ENCODE peak calls at places on chromosomes 16 and 17, in ten cellular contexts. B is heart right ventricle; P is CD8-positive, alpha-beta T cell; X is lower lobe of right lung; O is pancreas; S is thoracic aorta; R is HepG2; E is right cardiac atrium; Z is body of pancreas; Q is heart left ventricle. V is an unnamed sample.

GRCh38 chr16:35134471-35134870 is 1675.1 kb downstream of the TP53TG3F start:
- ATAC-seq in B (no peak), P (no peak), X (no peak), O (no peak), S (no peak), R (no peak), E (no peak), Z (no peak), Q (no peak), V (no peak)

GRCh38 chr17:76667356-76667755 is 23.8 kb upstream of the ST6GALNAC1 start:
- ATAC-seq in B (no peak), P (no peak), X (no peak), O (no peak), S (no peak), R (no peak), E (no peak), Z (no peak), Q (no peak), V (no peak)

GRCh38 chr17:15981646-15982580 is 17.6 kb downstream of the ZSWIM7 start:
- ATAC-seq in B (no peak), P (no peak), X (no peak), O (no peak), S (no peak), R (no peak), E (no peak), Z (no peak), Q (no peak), V (no peak)

GRCh38 chr16:85319984-85320440 is 207.7 kb upstream of the CIBAR2 start:
- ATAC-seq in B (no peak), P (no peak), X (no peak), O (no peak), S (no peak), R (no peak), E (no peak), Z (no peak), Q (no peak), V (no peak)

GRCh38 chr17:77400445-77400870 is 259.7 kb downstream of the SEC14L1 start:
- ATAC-seq in B (peak; percentile 76), P (peak; percentile 68), X (peak; percentile 55), O (no peak), S (no peak), R (peak; percentile 55), E (peak; percentile 48), Z (peak; percentile 30), Q (peak; percentile 64), V (peak; percentile 41)

GRCh38 chr16:81293909-81294802 is 20.6 kb upstream of the GAN start:
- ATAC-seq in B (no peak), P (no peak), X (no peak), O (no peak), S (no peak), R (no peak), E (no peak), Z (no peak), Q (no peak), V (no peak)

GRCh38 chr16:6558661-6559060 is 774.0 kb upstream of the RBFOX1 start:
- ATAC-seq in B (no peak), P (no peak), X (no peak), O (no peak), S (no peak), R (no peak), E (no peak), Z (no peak), Q (no peak), V (no peak)

GRCh38 chr17:39920218-39921210 is 2.1 kb upstream of the GSDMB start:
- ATAC-seq in B (no peak), P (peak; percentile 64), X (no peak), O (no peak), S (no peak), R (no peak), E (no peak), Z (no peak), Q (no peak), V (no peak)

GRCh38 chr16:66511615-66512500 is 38.1 kb downstream of the TK2 start:
- ATAC-seq in B (peak; percentile 1), P (no peak), X (peak; percentile 1), O (no peak), S (no peak), R (no peak), E (peak; percentile 1), Z (peak; percentile 28), Q (peak; percentile 6), V (peak; percentile 27)

DNA sequence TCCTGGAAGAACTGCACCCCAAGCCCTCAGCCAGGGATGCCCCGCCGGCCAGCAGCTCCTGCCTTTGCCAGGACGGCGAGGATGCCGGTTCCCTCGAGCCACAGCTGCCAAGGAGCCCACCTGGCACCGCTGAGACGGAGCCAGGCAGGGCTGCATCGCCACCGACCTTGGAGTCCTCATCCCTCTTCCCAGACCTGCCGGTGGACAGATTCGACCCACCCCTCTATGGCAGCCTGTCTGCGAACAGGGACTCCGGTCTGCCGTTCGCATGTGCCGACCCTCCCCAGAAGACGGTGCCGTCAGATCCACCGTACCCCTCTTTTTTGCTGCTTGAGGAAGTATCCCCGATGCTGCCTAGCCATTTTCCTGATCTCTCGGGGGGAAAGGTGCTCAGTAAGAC is 21.4 kb upstream of the ZFPM1 start:
- ATAC-seq in B (no peak), P (no peak), X (no peak), O (no peak), S (no peak), R (no peak), E (no peak), Z (no peak), Q (no peak), V (no peak)
- H3K27me3 ChIP-seq in B (peaks cover 42% of the 10 kb centered on the region), P (no peaks in the 10 kb centered on the region), X (peaks cover 32% of the 10 kb centered on the region), O (no peaks in the 10 kb centered on the region), S (no peaks in the 10 kb centered on the region), R (peaks cover 99% of the 10 kb centered on the region), E (no peaks in the 10 kb centered on the region), Z (peaks cover 16% of the 10 kb centered on the region), Q (peaks cover 34% of the 10 kb centered on the region), V (peaks cover 86% of the 10 kb centered on the region)

GRCh38 chr17:17710355-17710727 is 29.1 kb downstream of the RAI1 start:
- ATAC-seq in B (no peak), P (no peak), X (no peak), O (no peak), S (no peak), R (peak; percentile 2), E (no peak), Z (no peak), Q (no peak), V (no peak)

GRCh38 chr17:17708301-17708700 is 27.0 kb downstream of the RAI1 start:
- ATAC-seq in B (no peak), P (no peak), X (no peak), O (no peak), S (no peak), R (no peak), E (no peak), Z (no peak), Q (no peak), V (no peak)

GRCh38 chr17:17710728-17711541 is 29.7 kb downstream of the RAI1 start:
- ATAC-seq in B (no peak), P (no peak), X (peak; percentile 94), O (peak; percentile 88), S (peak; percentile 67), R (peak; percentile 87), E (peak; percentile 68), Z (peak; percentile 93), Q (peak; percentile 37), V (peak; percentile 80)

GRCh38 chr17:17708816-17709215 is 27.6 kb downstream of the RAI1 start:
- ATAC-seq in B (no peak), P (no peak), X (no peak), O (no peak), S (no peak), R (no peak), E (no peak), Z (no peak), Q (no peak), V (no peak)

DNA sequence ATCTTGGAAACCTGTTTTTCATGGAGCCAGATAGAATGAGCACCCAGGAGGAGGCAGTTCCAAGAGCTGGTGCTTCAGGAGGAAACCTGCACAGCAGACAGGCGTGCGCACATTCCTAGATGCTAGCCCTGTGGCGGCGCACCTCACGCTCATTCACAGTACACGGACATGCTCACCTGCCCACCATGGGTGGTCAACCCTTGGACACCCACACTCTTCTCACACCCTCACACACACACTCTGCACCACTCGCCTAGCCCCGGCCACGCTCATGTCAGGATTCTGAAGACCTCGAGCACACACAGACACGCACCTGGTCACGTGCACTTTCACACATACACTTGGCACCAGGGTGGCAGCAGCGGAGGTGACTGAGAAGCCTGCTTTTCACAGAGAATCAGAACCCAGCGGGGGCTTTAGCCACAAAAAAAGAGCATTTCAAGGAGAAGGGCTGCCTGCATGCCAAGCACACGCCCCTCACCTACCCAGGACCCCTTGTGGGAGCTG is 28.6 kb downstream of the RAI1 start:
- ATAC-seq in B (no peak), P (no peak), X (no peak), O (no peak), S (no peak), R (no peak), E (no peak), Z (no peak), Q (no peak), V (no peak)
- H3K27me3 ChIP-seq in B (no peaks in the 10 kb centered on the region), P (no peaks in the 10 kb centered on the region), X (no peaks in the 10 kb centered on the region), O (no peaks in the 10 kb centered on the region), S (no peaks in the 10 kb centered on the region), R (no peaks in the 10 kb centered on the region), E (no peaks in the 10 kb centered on the region), Z (no peaks in the 10 kb centered on the region), Q (no peaks in the 10 kb centered on the region), V (no peaks in the 10 kb centered on the region)

DNA sequence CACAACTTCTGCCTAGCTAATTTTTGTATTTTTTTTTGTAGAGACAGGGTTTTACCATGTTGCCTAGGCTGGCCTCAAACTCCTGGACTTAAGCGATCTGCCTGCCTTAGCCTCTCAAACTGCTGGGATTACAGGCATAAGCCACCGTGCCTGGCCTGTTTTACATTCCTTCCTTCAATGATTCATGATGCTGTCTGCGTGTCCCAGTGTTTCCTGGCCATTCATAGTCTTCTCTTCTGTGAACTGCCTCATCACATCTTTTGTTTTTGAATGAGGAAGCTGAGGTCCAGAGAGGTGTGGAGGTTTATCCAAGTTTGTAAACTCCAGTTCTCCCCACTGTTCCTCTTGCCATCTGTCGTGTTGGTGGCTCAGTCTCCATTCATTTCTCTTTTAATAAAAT is 64.5 kb upstream of the MED9 start:
- ATAC-seq in B (no peak), P (no peak), X (no peak), O (no peak), S (no peak), R (no peak), E (no peak), Z (no peak), Q (no peak), V (no peak)
- H3K27me3 ChIP-seq in B (no peaks in the 10 kb centered on the region), P (no peaks in the 10 kb centered on the region), X (no peaks in the 10 kb centered on the region), O (no peaks in the 10 kb centered on the region), S (no peaks in the 10 kb centered on the region), R (no peaks in the 10 kb centered on the region), E (no peaks in the 10 kb centered on the region), Z (no peaks in the 10 kb centered on the region), Q (no peaks in the 10 kb centered on the region), V (peaks cover 50% of the 10 kb centered on the region)

DNA sequence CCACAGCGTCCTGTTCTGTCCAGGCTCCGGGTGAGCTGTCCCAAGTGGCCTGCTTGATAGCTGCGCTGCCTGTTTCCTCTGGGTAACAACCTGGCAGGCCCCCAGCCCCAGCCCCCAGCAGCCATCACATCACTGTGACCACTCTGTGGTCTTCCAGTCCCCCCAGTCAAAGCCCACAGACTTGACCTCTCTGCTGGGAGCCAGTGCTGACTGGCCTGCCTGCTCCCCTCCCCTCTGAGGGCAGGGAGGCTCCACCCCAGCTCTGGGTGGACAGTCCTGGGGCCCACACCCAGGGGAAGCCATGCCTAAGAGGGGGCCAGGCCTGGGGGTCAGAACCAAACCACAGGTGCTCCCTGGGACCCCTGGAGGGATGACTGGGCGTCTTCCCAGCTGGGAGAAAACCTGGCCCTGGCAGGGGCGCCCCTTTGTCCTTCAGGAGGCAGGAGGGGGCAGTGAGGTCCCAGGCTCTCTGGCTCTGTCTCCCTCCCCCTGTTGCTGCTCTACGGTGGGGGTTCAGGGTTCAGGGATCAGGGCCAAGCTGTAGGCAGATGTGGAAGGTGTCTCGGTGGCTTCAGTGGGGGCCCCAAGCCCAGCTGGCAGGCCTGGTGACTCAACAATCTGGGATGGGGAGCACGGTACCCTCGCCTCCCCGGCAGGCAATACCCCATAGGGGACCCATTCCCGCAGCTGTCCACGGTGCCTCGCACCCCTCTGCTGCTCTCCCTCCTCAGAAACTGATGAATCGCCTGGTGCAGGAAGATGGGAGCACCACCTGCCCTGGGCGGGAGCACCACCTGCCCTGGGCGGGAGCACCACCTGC is 1.8 kb upstream of the SLC16A3 start:
- ATAC-seq in B (no peak), P (no peak), X (no peak), O (no peak), S (no peak), R (peak; percentile 5), E (no peak), Z (no peak), Q (no peak), V (no peak)
- H3K27me3 ChIP-seq in B (no peaks in the 10 kb centered on the region), P (no peaks in the 10 kb centered on the region), X (no peaks in the 10 kb centered on the region), O (no peaks in the 10 kb centered on the region), S (no peaks in the 10 kb centered on the region), R (no peaks in the 10 kb centered on the region), E (no peaks in the 10 kb centered on the region), Z (peaks cover 20% of the 10 kb centered on the region), Q (peaks cover 6% of the 10 kb centered on the region), V (no peaks in the 10 kb centered on the region)